ENCODE peak calls at places on chromosomes 2 and 18, in nine cellular contexts. M is upper lobe of left lung, Q is lower leg skin, P is bronchial epithelial cell, E is transverse colon, Y is GM20000, L is endodermal cell, V is mesothelial cell of epicardium, S is A549. Z is an unnamed sample.

GRCh38 chr2:175227382-175227781 is 45.9 kb upstream of the ATP5MC3 start:
- DNase-seq in M (no peak), Q (no peak), P (no peak), E (no peak), Y (no peak), L (no peak), V (no peak), S (no peak), Z (no peak)

GRCh38 chr2:79887747-79888374 is 375.0 kb downstream of the CTNNA2 start:
- DNase-seq in M (no peak), Q (no peak), P (peak), E (no peak), Y (peak), L (peak), V (no peak), S (peak), Z (no peak)

GRCh38 chr2:30264236-30264635 is 32.9 kb downstream of the LBH start:
- DNase-seq in M (no peak), Q (no peak), P (no peak), E (no peak), Y (no peak), L (peak), V (no peak), S (no peak), Z (no peak)

GRCh38 chr2:10781746-10782145 is 30.8 kb downstream of the PDIA6 start:
- DNase-seq in M (no peak), Q (no peak), P (no peak), E (no peak), Y (no peak), L (no peak), V (no peak), S (no peak), Z (no peak)

GRCh38 chr2:172179045-172179742 is 76.5 kb upstream of the DLX2 start:
- DNase-seq in M (no peak), Q (no peak), P (peak), E (peak), Y (no peak), L (no peak), V (no peak), S (no peak), Z (no peak)

GRCh38 chr2:91477731-91478672 is 2786.5 kb downstream of the RPIA start:
- DNase-seq in M (peak), Q (no peak), P (no peak), E (no peak), Y (no peak), L (peak), V (peak), S (no peak), Z (no peak)

GRCh38 chr2:215002500-215002899 is 135.9 kb downstream of the ABCA12 start:
- DNase-seq in M (no peak), Q (no peak), P (peak), E (no peak), Y (peak), L (no peak), V (no peak), S (peak), Z (no peak)

GRCh38 chr2:70460333-70460732 is 93.3 kb downstream of the TGFA start:
- DNase-seq in M (no peak), Q (no peak), P (peak), E (no peak), Y (no peak), L (peak), V (no peak), S (no peak), Z (no peak)

GRCh38 chr2:120675460-120676130 is 60.1 kb upstream of the GLI2 start:
- DNase-seq in M (peak), Q (peak), P (peak), E (peak), Y (peak), L (peak), V (no peak), S (peak), Z (no peak)

GRCh38 chr2:63056309-63057065 is 5.9 kb downstream of the OTX1 start:
- DNase-seq in M (peak), Q (no peak), P (no peak), E (peak), Y (peak), L (peak), V (no peak), S (no peak), Z (peak)

GRCh38 chr2:121570665-121571055 is 40.0 kb downstream of the RNU4ATAC start:
- DNase-seq in M (no peak), Q (no peak), P (no peak), E (no peak), Y (no peak), L (no peak), V (no peak), S (no peak), Z (no peak)

GRCh38 chr2:38409136-38409903 is 32.2 kb upstream of the ATL2 start:
- DNase-seq in M (no peak), Q (peak), P (no peak), E (no peak), Y (no peak), L (no peak), V (no peak), S (no peak), Z (no peak)

GRCh38 chr2:226118471-226119429 is 680.9 kb downstream of the IRS1 start:
- DNase-seq in M (no peak), Q (peak), P (peak), E (no peak), Y (no peak), L (no peak), V (no peak), S (peak), Z (no peak)

GRCh38 chr18:69840445-69840844 is 107.2 kb downstream of the CD226 start:
- DNase-seq in M (no peak), Q (no peak), P (no peak), E (no peak), Y (no peak), L (no peak), V (no peak), S (no peak), Z (no peak)

GRCh38 chr2:61951876-61952275 is 46.4 kb downstream of the COMMD1 start:
- DNase-seq in M (no peak), Q (no peak), P (no peak), E (no peak), Y (no peak), L (no peak), V (no peak), S (no peak), Z (no peak)

GRCh38 chr2:58633576-58634365 is 392.6 kb upstream of the FANCL start:
- DNase-seq in M (no peak), Q (no peak), P (peak), E (no peak), Y (no peak), L (no peak), V (no peak), S (peak), Z (no peak)

GRCh38 chr2:169676357-169676756 is 17.8 kb downstream of the CFAP210 start:
- DNase-seq in M (no peak), Q (no peak), P (no peak), E (no peak), Y (no peak), L (no peak), V (no peak), S (no peak), Z (no peak)

GRCh38 chr2:66775730-66776422 is 341.0 kb downstream of the MEIS1 start:
- DNase-seq in M (no peak), Q (no peak), P (no peak), E (no peak), Y (no peak), L (no peak), V (no peak), S (no peak), Z (no peak)

DNA sequence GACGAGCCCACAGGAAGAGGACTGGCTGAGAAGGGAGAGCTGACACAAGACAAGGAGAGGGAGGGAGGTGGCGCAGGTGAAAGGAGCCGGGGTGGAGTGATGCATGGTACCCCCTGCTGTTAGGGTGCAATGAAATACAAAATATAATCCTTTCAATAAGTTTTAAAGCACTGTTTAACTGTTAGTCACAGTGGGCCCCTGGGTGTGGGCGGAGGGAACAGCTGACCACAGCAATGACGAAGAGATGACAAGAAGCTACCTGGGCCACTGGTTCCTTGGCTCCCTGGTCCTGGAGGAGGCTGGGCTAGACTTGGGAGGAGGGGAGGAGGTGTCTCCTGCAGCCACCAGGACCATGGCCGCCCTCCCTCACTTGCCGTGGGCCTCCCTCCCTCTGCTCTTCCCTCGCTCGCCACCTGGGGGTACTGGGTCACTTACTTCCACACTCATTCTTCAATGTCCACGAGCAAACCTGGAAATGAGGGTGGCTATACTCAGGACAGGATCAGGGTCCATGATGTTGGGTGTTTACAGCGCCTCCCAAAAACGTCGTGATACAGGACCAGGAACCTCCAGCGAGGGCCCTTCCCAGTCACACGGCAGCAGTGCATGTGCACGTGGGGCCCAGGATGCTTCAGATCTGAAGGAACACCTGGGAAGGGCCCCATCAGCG is 196.1 kb downstream of the ANKRD30B start:
- DNase-seq in M (no peak), Q (no peak), P (no peak), E (no peak), Y (no peak), L (no peak), V (no peak), S (no peak), Z (peak)
- TF ChIP-seq CTCF in M (no peak), Q (no peak), P (no peak), E (no peak), Y (no peak), L (no peak), V (no peak), S (no peak), Z (no peak)

DNA sequence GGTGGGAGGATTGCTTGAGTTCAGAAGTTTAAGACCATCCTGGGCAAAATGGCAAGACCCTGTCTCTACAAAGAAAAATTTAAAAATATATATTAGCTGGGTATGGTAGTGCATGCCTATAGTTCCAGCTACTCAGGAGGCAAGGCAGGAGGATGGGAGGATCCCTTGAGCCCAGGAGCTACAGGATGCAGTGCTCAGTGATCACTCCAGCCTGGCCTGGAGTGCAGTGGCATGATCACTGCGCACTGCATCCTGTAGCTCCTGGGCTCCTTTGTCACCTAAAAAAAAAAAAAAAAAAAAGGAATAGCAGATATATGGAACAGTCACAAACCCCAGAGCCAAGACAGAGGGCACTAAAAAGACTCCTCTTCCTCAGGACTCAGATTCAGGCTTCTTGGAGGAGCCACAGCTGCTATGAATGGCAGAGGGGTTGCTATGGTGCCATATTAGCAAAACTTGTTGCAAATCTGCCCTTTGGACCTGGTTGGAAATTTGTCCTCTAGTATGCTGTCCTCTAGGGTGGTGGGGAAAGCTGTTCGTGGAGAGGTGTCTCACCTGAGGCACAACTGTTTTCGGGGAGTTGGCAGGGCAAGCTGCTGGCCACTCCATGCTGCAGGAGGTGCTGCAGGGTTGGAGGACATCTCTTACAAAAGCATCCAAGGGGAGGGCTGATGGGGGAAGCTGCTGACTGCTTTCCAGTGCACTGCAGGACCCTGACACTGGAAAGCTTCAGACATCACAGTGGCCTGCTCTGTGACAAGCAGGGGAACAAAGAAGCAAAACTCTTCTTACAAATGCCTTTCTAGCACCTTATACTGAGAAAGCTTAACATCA is 22.7 kb downstream of the CYP20A1 start:
- DNase-seq in M (no peak), Q (no peak), P (no peak), E (no peak), Y (no peak), L (peak), V (no peak), S (no peak), Z (no peak)
- TF ChIP-seq CTCF in M (no peak), Q (no peak), P (no peak), E (no peak), Y (no peak), L (no peak), V (no peak), S (no peak), Z (no peak)

DNA sequence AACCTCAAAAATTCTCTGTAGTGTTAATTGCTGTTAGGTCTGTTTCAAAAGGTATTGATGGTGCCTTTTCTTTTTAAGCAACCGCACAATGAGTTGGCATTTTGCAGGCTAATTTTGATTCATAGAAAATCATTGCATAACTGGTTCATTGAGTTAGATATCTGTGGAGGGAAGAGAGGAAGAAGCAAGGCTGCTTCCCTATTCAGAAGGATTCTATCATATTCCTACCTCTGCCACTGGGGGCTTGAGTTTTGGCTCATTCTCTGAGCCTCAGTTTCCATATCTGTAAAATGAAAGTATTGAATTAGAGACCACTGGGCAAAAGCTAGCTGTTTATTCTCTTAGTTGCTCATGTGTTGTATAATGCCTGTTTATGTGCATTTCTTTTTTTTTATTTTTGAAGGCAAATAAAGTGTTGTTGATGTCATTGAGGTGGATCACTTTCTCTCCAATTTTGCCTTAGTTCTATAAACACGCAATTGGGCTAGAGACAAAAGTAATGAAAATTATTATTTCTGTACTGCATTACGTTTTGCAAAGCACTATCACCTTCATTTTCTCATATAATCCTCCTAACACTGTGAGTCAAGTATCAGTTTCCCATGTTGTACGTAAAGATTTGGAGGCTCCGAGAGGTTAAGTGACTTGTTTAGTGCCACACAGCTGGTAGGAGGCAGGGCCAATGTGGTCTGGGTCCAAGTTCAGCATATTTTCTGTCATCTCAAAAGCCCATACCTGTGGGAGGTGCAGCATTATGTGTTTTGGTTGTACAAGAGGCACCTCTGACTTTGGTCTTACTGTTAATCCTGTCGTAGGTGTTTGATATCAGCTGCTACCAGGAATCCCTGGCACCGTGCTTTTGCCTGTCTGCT is 5.9 kb downstream of the TRIB2 start:
- DNase-seq in M (no peak), Q (no peak), P (peak), E (no peak), Y (no peak), L (no peak), V (no peak), S (no peak), Z (no peak)
- TF ChIP-seq CTCF in M (no peak), Q (no peak), P (no peak), E (no peak), Y (no peak), L (peak), V (no peak), S (no peak), Z (no peak)

GRCh38 chr2:127072380-127072779 is 34.6 kb downstream of the BIN1 start:
- DNase-seq in M (no peak), Q (no peak), P (no peak), E (no peak), Y (no peak), L (no peak), V (no peak), S (no peak), Z (no peak)
- TF ChIP-seq CTCF in M (no peak), Q (no peak), P (no peak), E (no peak), Y (no peak), L (peak), V (no peak), S (no peak), Z (no peak)

Z was measured in ascending aorta.